ENCODE peak calls at places on chromosomes 13 and 19, in four cellular contexts. E is tibial nerve, Y is HepG2, F is stomach. C is an unnamed sample.

GRCh38 chr13:73158851-73159250 is 100.0 kb downstream of the KLF5 start:
- DNase-seq in E (no peak), F (no peak), Y (no peak), C (peak; percentile 4)

GRCh38 chr13:106987435-106987800 is 419.5 kb upstream of the ARGLU1 start:
- DNase-seq in Y (no peak), E (no peak), F (no peak), C (no peak)

GRCh38 chr13:40096357-40096911 is 441.0 kb downstream of the COG6 start:
- DNase-seq in F (no peak), E (no peak), Y (no peak), C (no peak)

GRCh38 chr19:39906283-39906682 is 28.2 kb downstream of the FCGBP start:
- DNase-seq in Y (no peak), F (no peak), E (no peak), C (no peak)

GRCh38 chr19:34482380-34483250 is 1.1 kb downstream of the WTIP start:
- DNase-seq in F (no peak), E (no peak), Y (no peak), C (peak; percentile 71)

GRCh38 chr19:33686246-33686645 is 64.5 kb downstream of the CHST8 start:
- DNase-seq in Y (no peak), E (no peak), F (no peak), C (no peak)

GRCh38 chr13:60572855-60573254 is 175.8 kb downstream of the TDRD3 start:
- DNase-seq in E (no peak), Y (no peak), F (no peak), C (no peak)

GRCh38 chr13:22592515-22592914 is 588.3 kb upstream of the SGCG start:
- DNase-seq in Y (no peak), F (no peak), E (no peak), C (no peak)

GRCh38 chr13:110913322-110913721 is 1.5 kb downstream of the ANKRD10 start:
- DNase-seq in F (peak; percentile 33), E (no peak), Y (peak; percentile 28), C (peak; percentile 19)

GRCh38 chr19:49017666-49018351 is 918 bp upstream of the LHB start:
- DNase-seq in E (no peak), F (peak; percentile 53), Y (peak; percentile 41), C (peak; percentile 81)

GRCh38 chr19:474126-475078 is 13.6 kb upstream of the SHC2 start:
- DNase-seq in F (no peak), E (no peak), Y (no peak), C (no peak)

GRCh38 chr13:34155931-34156607 is 338.1 kb downstream of the RFC3 start:
- DNase-seq in E (no peak), F (no peak), Y (no peak), C (peak; percentile 61)

GRCh38 chr13:23579886-23580706 is 9.9 kb downstream of the TNFRSF19 start:
- DNase-seq in E (no peak), F (no peak), Y (no peak), C (no peak)

GRCh38 chr13:36850790-36851438 is 31.9 kb downstream of the RFXAP start:
- DNase-seq in Y (peak; percentile 23), F (no peak), E (no peak), C (no peak)

GRCh38 chr19:13646758-13647157 is 117.6 kb upstream of the MRI1 start:
- DNase-seq in E (no peak), Y (no peak), F (no peak), C (no peak)

GRCh38 chr13:97262058-97262457 is 39.9 kb downstream of the MBNL2 start:
- DNase-seq in E (no peak), F (no peak), Y (no peak), C (no peak)

GRCh38 chr13:23321534-23322241 is 111.8 kb downstream of the SACS start:
- DNase-seq in Y (peak; percentile 11), E (no peak), F (no peak), C (peak; percentile 91)

GRCh38 chr19:48333467-48334384 is 8.4 kb downstream of the EMP3 start:
- DNase-seq in F (peak; percentile 95), Y (no peak), E (peak; percentile 82), C (peak; percentile 93)

GRCh38 chr13:111337206-111337605 is 16.8 kb downstream of the TEX29 start:
- DNase-seq in F (no peak), E (no peak), Y (no peak), C (peak; percentile 96)

GRCh38 chr19:17281391-17282304 is at the start of gene ANKLE1:
- DNase-seq in E (no peak), Y (no peak), F (peak; percentile 32), C (no peak)

GRCh38 chr13:79423801-79424642 is 18.0 kb upstream of the RBM26 start:
- DNase-seq in E (no peak), Y (peak; percentile 29), F (no peak), C (peak; percentile 62)

GRCh38 chr13:38308736-38309135 is 40.9 kb upstream of the UFM1 start:
- DNase-seq in F (no peak), Y (no peak), E (no peak), C (peak; percentile 63)

GRCh38 chr19:34662919-34663318 is 14.0 kb downstream of the SCGB2B2 start:
- DNase-seq in Y (peak; percentile 51), F (no peak), E (no peak), C (peak; percentile 8)

GRCh38 chr13:76846363-76846762 is 39.8 kb downstream of the KCTD12 start:
- DNase-seq in F (no peak), Y (no peak), E (no peak), C (no peak)

GRCh38 chr19:11260996-11261395 is 1.3 kb downstream of the DOCK6 start:
- DNase-seq in E (no peak), F (no peak), Y (no peak), C (no peak)

GRCh38 chr19:51366050-51366998 is at the start of gene ETFB:
- DNase-seq in Y (peak; percentile 98), F (peak; percentile 98), E (peak; percentile 98), C (peak; percentile 99)

GRCh38 chr13:27920677-27921420 is 1.0 kb downstream of the PDX1 start:
- DNase-seq in E (no peak), F (no peak), Y (no peak), C (peak; percentile 49)

GRCh38 chr13:27921961-27922910 is 2.4 kb downstream of the PDX1 start:
- DNase-seq in Y (no peak), F (no peak), E (no peak), C (no peak)

GRCh38 chr13:27922974-27923612 is 3.3 kb downstream of the PDX1 start:
- DNase-seq in Y (no peak), E (no peak), F (no peak), C (no peak)

GRCh38 chr13:27919934-27920676 is at the start of gene PDX1:
- DNase-seq in E (no peak), F (peak; percentile 70), Y (no peak), C (no peak)

DNA sequence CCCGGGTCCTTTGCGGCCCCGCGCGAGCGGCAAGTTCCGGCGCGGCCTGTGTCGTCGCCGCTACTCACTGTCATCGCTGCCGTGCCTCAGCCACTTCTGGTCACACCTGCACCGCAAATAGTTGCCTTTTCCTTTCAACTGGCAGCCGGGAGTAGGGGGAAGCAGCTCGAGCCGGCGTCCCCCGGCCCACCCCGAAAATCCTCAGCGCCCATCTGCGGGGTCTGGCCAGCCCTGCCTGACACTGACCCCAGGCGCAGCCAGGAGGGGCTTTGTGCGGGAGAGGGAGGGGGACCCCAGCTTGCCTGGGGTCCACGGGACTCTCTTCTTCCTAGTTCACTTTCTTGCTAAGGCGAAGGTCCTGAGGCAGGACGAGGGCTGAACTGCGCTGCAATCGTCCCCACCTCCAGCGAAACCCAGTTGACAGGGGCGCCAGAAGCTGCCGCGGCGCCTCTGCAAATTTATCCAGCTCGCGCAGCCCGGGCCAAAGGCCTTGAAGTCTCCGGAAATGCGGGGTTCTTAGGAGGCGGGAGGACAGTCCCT is 1.7 kb downstream of the PDX1 start:
- DNase-seq in F (no peak), Y (no peak), E (no peak), C (no peak)
- H3K4me3 ChIP-seq in F (peak overlapping the region; percentile 43), Y (no peak overlapping the region), E (peak overlapping the region; percentile 11), C (peak overlapping the region; percentile 35)

GRCh38 chr13:30305456-30305855 is 1.9 kb downstream of the KATNAL1 start:
- DNase-seq in E (no peak), F (no peak), Y (no peak), C (no peak)
- H3K4me3 ChIP-seq in E (no peak overlapping the region), F (no peak overlapping the region), Y (no peak overlapping the region), C (peak overlapping the region; percentile 80)

DNA sequence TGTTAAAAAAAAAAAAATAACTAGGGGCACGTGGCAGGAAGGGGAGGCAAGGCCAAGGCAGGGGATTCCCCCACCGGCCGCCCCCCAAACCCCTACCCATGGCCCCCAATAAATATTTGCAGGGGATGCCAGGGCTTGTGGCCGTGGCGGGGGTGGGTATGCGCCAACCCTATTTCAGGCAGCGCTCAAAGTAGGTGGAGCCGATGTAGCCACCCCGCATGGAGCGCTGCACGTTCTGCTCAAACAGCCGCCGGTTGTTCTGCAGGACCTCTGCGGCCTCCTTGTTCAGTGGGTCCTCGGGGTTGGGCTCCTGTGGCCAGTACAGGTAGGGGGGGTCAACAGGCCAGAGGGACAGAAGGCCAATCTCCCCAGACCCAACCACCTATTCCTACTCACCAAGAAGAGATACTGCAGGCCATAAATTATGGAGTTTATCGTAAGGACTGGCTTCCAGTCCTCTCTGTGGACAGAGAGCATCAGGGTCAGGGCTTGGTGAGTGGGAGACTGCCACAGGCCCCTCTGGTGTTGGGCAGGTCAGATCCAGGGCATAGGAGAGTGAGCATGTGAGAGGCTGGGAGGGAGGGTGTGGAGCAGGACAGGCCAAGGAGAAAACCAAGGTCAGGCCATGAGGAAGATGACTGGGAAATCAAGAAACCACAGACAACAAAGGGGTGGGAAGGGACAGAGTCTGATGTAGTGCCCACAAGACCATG is 1.2 kb upstream of the CHMP2A start:
- DNase-seq in Y (no peak), E (no peak), F (no peak), C (no peak)
- H3K4me3 ChIP-seq in Y (no peak overlapping the region), E (no peak overlapping the region), F (peak overlapping the region; percentile 93), C (peak overlapping the region; percentile 22)

DNA sequence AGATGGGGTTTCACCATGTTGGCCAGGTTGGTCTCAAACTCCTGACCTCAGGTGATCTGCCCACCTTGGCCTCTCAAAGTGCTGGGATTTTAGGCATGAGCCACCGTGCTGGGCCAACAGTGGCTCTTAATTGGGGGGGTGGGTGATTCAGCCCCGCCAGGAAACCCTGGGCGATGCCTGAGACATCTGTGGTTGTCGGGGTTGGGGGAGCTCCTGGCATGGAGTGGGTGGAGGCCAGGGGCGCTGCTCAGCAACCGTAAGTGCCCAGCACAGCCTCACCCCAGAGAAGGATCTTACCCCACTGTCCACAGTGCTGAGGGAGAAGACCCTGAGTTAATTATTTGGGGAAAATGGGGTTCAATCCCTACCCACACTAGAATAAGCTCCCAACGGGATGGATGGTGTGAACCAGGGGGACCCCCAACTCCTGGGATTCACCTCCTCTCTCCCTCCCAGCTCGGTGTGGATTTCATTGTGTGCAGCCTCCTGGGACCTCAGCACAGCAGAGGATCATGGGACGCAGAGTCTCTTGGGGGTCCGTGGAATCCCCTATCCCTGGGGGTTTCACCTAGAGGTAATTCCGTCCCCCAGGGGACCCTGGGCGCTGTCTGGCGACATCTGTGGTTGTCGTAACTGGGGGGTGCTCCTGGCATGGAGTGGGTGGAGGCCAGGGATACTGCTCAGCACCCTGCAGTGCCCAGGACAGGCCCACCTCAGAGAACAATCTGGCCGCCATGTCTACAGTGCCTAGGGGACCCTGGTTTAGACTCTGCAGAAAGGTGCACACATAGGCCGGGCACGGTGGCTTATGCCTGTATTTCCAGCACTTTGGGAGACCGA is 68.9 kb downstream of the GADD45B start:
- DNase-seq in F (no peak), E (no peak), Y (no peak), C (no peak)
- H3K4me3 ChIP-seq in F (no peak overlapping the region), E (no peak overlapping the region), Y (no peak overlapping the region), C (no peak overlapping the region)

DNA sequence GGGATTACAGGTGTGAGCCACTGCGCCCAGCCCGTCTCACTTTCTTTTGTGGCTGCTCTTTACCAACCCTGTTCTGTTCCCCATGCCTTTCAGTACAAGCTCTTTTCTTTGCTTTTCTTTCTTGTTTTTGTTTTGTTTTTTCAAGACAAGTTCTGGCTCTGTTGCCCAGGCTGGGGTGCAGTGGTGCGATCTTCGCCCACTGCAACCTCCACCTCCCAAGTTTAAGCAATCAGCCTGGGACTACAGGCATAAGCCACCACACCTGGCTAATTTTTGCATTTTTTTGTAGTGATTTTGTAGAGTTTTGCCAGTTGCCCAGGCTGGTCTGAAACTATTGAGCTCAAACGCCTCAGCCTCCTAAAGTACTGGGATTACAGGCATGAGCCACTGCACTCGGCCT is 3.7 kb downstream of the CERS4 start:
- DNase-seq in Y (no peak), F (no peak), E (no peak), C (no peak)
- H3K4me3 ChIP-seq in Y (no peak overlapping the region), F (no peak overlapping the region), E (no peak overlapping the region), C (no peak overlapping the region)